ENCODE peak calls at places on chromosome 20, in six cellular contexts. Z, O, V, T, G and F are unnamed samples.

GRCh38 chr20:9241232-9241692 is 172.4 kb downstream of the PLCB4 start:
- DNase-seq in Z (no peak), T (peak; percentile 66), O (no peak), G (no peak), V (no peak), F (no peak)

GRCh38 chr20:54350415-54350814 is 125.0 kb upstream of the DOK5 start:
- DNase-seq in Z (no peak), O (no peak), G (no peak), T (no peak), V (no peak), F (no peak)

GRCh38 chr20:56426926-56427325 is 14.9 kb downstream of the CASS4 start:
- DNase-seq in T (no peak), G (no peak), O (no peak), Z (no peak), V (no peak), F (no peak)

GRCh38 chr20:61518424-61518951 is 266.4 kb downstream of the CDH4 start:
- DNase-seq in Z (no peak), T (no peak), G (no peak), O (no peak), V (no peak), F (no peak)

GRCh38 chr20:4160761-4161305 is 145.5 kb upstream of the RNF24 start:
- DNase-seq in T (no peak), V (no peak), G (peak; percentile 37), Z (no peak), O (no peak), F (no peak)

GRCh38 chr20:57779401-57780003 is 69.7 kb upstream of the PMEPA1 start:
- DNase-seq in V (no peak), T (no peak), G (no peak), Z (no peak), O (no peak), F (no peak)

GRCh38 chr20:20702330-20703245 is 9.9 kb downstream of the RALGAPA2 start:
- DNase-seq in T (no peak), V (no peak), O (no peak), G (no peak), Z (no peak), F (no peak)

GRCh38 chr20:432677-433299 is 24.7 kb downstream of the RBCK1 start:
- DNase-seq in G (no peak), T (no peak), Z (no peak), V (no peak), O (no peak), F (no peak)

GRCh38 chr20:9061434-9061833 is 7.5 kb upstream of the PLCB4 start:
- DNase-seq in Z (no peak), O (no peak), G (no peak), T (no peak), V (no peak), F (no peak)

GRCh38 chr20:62774076-62774714 is 22.1 kb upstream of the MRGBP start:
- DNase-seq in O (no peak), V (no peak), T (no peak), Z (no peak), G (no peak), F (no peak)

GRCh38 chr20:44858959-44859358 is 26.5 kb upstream of the YWHAB start:
- DNase-seq in V (peak; percentile 37), T (no peak), O (no peak), Z (no peak), G (no peak), F (peak; percentile 10)

GRCh38 chr20:22285555-22285954 is 298.8 kb downstream of the FOXA2 start:
- DNase-seq in T (no peak), O (no peak), Z (no peak), V (no peak), G (no peak), F (no peak)

GRCh38 chr20:34022154-34022842 is 28.6 kb downstream of the RALY start:
- DNase-seq in T (peak; percentile 35), V (no peak), O (peak; percentile 63), G (peak; percentile 72), Z (peak; percentile 78), F (peak; percentile 51)

GRCh38 chr20:21156266-21156665 is 30.4 kb downstream of the KIZ start:
- DNase-seq in G (no peak), O (no peak), V (no peak), T (no peak), Z (no peak), F (no peak)

GRCh38 chr20:62197321-62197720 is 14.5 kb downstream of the MTG2 start:
- DNase-seq in Z (no peak), O (no peak), T (no peak), G (no peak), V (no peak), F (no peak)

GRCh38 chr20:3616250-3616649 is 46.9 kb downstream of the GFRA4 start:
- DNase-seq in Z (no peak), T (peak; percentile 9), V (no peak), O (no peak), G (no peak), F (no peak)

GRCh38 chr20:46027245-46027853 is 1.7 kb upstream of the SLC12A5 start:
- DNase-seq in V (peak; percentile 54), Z (peak; percentile 55), O (no peak), G (peak; percentile 63), T (peak; percentile 37), F (peak; percentile 74)

GRCh38 chr20:25328954-25329498 is 61.6 kb downstream of the ABHD12 start:
- DNase-seq in Z (no peak), G (no peak), V (no peak), T (no peak), O (no peak), F (no peak)
- H3K4me3 ChIP-seq in Z (no peak overlapping the region), G (no peak overlapping the region), V (no peak overlapping the region), T (no peak overlapping the region), O (no peak overlapping the region), F (no peak overlapping the region)

GRCh38 chr20:19381947-19382346 is 169.5 kb downstream of the SLC24A3 start:
- DNase-seq in O (no peak), G (no peak), V (no peak), Z (no peak), T (no peak), F (no peak)

GRCh38 chr20:19382371-19382770 is 169.9 kb downstream of the SLC24A3 start:
- DNase-seq in G (no peak), T (no peak), O (no peak), V (no peak), Z (no peak), F (no peak)

GRCh38 chr20:19376451-19376971 is 164.1 kb downstream of the SLC24A3 start:
- DNase-seq in V (no peak), Z (no peak), O (no peak), T (no peak), G (no peak), F (no peak)

GRCh38 chr20:19378057-19378456 is 165.6 kb downstream of the SLC24A3 start:
- DNase-seq in Z (no peak), T (no peak), V (no peak), G (no peak), O (no peak), F (no peak)

GRCh38 chr20:19380211-19380610 is 167.8 kb downstream of the SLC24A3 start:
- DNase-seq in T (no peak), V (no peak), O (no peak), Z (no peak), G (no peak), F (no peak)
- TF ChIP-seq CTCF in T (no peak), V (no peak), O (no peak), Z (no peak), G (no peak), F (no peak)

DNA sequence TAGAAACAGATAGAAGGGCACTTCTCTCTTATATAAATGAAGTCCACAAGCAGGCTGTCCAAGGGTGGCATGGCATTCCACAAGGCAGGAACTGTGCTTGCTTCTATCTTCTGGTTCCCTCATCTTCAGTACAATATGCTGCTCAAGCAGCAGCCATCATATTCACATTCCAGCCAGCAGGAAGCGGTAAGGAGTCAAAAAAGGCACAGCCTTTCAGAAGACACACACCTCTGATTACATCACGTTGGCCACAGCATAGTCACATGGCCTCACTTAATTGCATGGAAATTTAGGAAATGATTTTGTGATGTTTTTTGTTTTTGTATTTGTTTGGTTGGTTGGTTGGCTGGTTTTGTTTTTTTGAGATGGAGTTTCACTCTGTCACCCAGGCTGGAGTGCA is 19.0 kb downstream of the REM1 start:
- DNase-seq in G (peak; percentile 81), V (peak; percentile 75), Z (peak; percentile 43), T (no peak), O (no peak), F (peak; percentile 44)
- TF ChIP-seq MYC in G (no peak), V (peak; percentile 72), Z (no peak), T (no peak), O (no peak), F (no peak)

GRCh38 chr20:48773837-48774418 is 53.9 kb downstream of the PREX1 start:
- DNase-seq in Z (no peak), O (no peak), T (no peak), G (no peak), V (no peak), F (peak; percentile 92)
- H3K4me3 ChIP-seq in Z (no peak overlapping the region), O (peak overlapping the region; percentile 28), T (no peak overlapping the region), G (no peak overlapping the region), V (no peak overlapping the region), F (no peak overlapping the region)

GRCh38 chr20:15248618-15249395 is 911.4 kb upstream of the FLRT3 start:
- DNase-seq in T (no peak), V (no peak), Z (no peak), O (no peak), G (no peak), F (no peak)
- TF ChIP-seq CTCF in T (no peak), V (no peak), Z (no peak), O (no peak), G (no peak), F (no peak)

GRCh38 chr20:51360451-51361230 is 181.9 kb downstream of the NFATC2 start:
- DNase-seq in V (no peak), Z (peak; percentile 59), O (no peak), T (peak; percentile 98), G (no peak), F (no peak)
- TF ChIP-seq MYC in V (no peak), Z (no peak), O (no peak), T (no peak), G (no peak), F (no peak)

DNA sequence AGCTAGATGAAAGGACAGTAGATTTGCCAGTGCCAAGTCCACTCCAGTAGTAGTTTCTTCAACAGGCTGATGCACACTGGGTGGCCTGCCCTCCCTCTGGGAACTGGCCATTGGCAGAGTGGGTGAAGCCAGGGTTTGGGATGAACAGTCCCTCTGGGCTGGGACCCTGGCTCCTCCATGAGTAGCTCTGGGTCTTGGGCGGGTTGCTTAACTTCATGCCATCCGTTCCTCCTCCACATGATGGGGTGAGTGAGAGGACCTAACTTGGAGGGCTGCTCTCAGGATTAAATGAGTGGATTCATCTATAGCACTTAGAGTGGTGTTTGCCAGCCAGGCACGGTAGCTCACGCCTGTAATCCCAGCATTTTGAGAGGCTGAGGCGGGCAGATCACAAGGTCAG is 47.2 kb downstream of the PLAGL2 start:
- DNase-seq in G (no peak), V (no peak), T (no peak), Z (no peak), O (no peak), F (no peak)
- H3K4me3 ChIP-seq in G (no peak overlapping the region), V (no peak overlapping the region), T (no peak overlapping the region), Z (no peak overlapping the region), O (no peak overlapping the region), F (no peak overlapping the region)

GRCh38 chr20:59519707-59520014 is 84.7 kb upstream of the PHACTR3 start:
- DNase-seq in V (no peak), Z (no peak), T (no peak), O (no peak), G (no peak), F (no peak)
- TF ChIP-seq CTCF in V (no peak), Z (no peak), T (no peak), O (no peak), G (no peak), F (no peak)